ENCODE peak calls at places on chromosomes 7 and 10, in eight cellular contexts. K is DND-41, B is osteoblast, W is Peyer's patch, H is lower lobe of right lung, X is endodermal cell, N is astrocyte, Q is testis. P is an unnamed sample. For H3K4me1, the result is how much of the 10 kb centered on the place peaks cover.

GRCh38 chr10:92323079-92323478 is 32.1 kb downstream of the MARCHF5 start:
- DNase-seq in K (no peak), B (no peak), W (no peak), H (no peak), X (no peak), N (no peak), Q (no peak), P (no peak)

GRCh38 chr10:129096340-129096984 is 370.6 kb upstream of the MGMT start:
- DNase-seq in K (no peak), B (no peak), W (no peak), H (no peak), X (no peak), N (peak), Q (no peak), P (no peak)

GRCh38 chr10:79380125-79380917 is 33.1 kb downstream of the PPIF start:
- DNase-seq in K (no peak), B (peak), W (peak), H (peak), X (peak), N (no peak), Q (no peak), P (no peak)

GRCh38 chr10:50740351-50740688 is 584 bp downstream of the ASAH2B start:
- DNase-seq in K (no peak), B (no peak), W (no peak), H (no peak), X (no peak), N (peak), Q (no peak), P (peak)

GRCh38 chr10:132157101-132157500 is 29.6 kb upstream of the DPYSL4 start:
- DNase-seq in K (no peak), B (no peak), W (no peak), H (no peak), X (no peak), N (no peak), Q (no peak), P (no peak)

GRCh38 chr10:112811741-112812551 is 138.1 kb upstream of the TCF7L2 start:
- DNase-seq in K (no peak), B (peak), W (no peak), H (peak), X (peak), N (peak), Q (no peak), P (no peak)

GRCh38 chr7:29921404-29922010 is 68.1 kb downstream of the SCRN1 start:
- DNase-seq in K (peak), B (peak), W (no peak), H (no peak), X (peak), N (peak), Q (peak), P (peak)

GRCh38 chr7:39580150-39580874 is 14.1 kb downstream of the YAE1 start:
- DNase-seq in K (peak), B (peak), W (peak), H (peak), X (peak), N (peak), Q (peak), P (peak)

GRCh38 chr10:44010873-44011602 is 362.4 kb upstream of the ZNF32 start:
- DNase-seq in K (peak), B (no peak), W (no peak), H (no peak), X (no peak), N (peak), Q (no peak), P (no peak)

GRCh38 chr10:27153855-27154198 is 357 bp downstream of the YME1L1 start:
- DNase-seq in K (no peak), B (peak), W (no peak), H (no peak), X (no peak), N (peak), Q (peak), P (no peak)

GRCh38 chr7:25732771-25733217 is 419.2 kb upstream of the NFE2L3 start:
- DNase-seq in K (no peak), B (no peak), W (no peak), H (no peak), X (peak), N (no peak), Q (no peak), P (no peak)

GRCh38 chr10:5561704-5562645 is 37.2 kb downstream of the CALML3 start:
- DNase-seq in K (no peak), B (no peak), W (no peak), H (peak), X (peak), N (no peak), Q (no peak), P (no peak)

GRCh38 chr10:71447676-71448075 is 51.0 kb downstream of the CDH23 start:
- DNase-seq in K (no peak), B (peak), W (no peak), H (no peak), X (no peak), N (no peak), Q (no peak), P (no peak)

GRCh38 chr10:92757066-92757716 is 67.4 kb downstream of the HHEX start:
- DNase-seq in K (no peak), B (peak), W (peak), H (peak), X (peak), N (peak), Q (peak), P (no peak)

GRCh38 chr10:43292745-43293676 is 26.1 kb upstream of the RASGEF1A start:
- DNase-seq in K (peak), B (peak), W (peak), H (peak), X (peak), N (peak), Q (peak), P (peak)

GRCh38 chr7:262251-262572 is 27.8 kb upstream of the FOXL3 start:
- DNase-seq in K (no peak), B (peak), W (no peak), H (peak), X (no peak), N (no peak), Q (no peak), P (no peak)

GRCh38 chr7:150335774-150336112 is 5.7 kb downstream of the RARRES2 start:
- DNase-seq in K (no peak), B (no peak), W (no peak), H (no peak), X (no peak), N (no peak), Q (no peak), P (no peak)

GRCh38 chr10:96043895-96044580 is 655 bp downstream of the CCNJ start:
- DNase-seq in K (peak), B (peak), W (peak), H (peak), X (peak), N (peak), Q (peak), P (peak)

GRCh38 chr7:17986826-17987225 is 40.8 kb downstream of the PRPS1L1 start:
- DNase-seq in K (no peak), B (peak), W (no peak), H (no peak), X (no peak), N (peak), Q (no peak), P (no peak)

GRCh38 chr7:29332027-29332806 is 137.6 kb downstream of the CHN2 start:
- DNase-seq in K (no peak), B (no peak), W (no peak), H (no peak), X (no peak), N (no peak), Q (no peak), P (no peak)

GRCh38 chr10:77504196-77504869 is 133.3 kb downstream of the KCNMA1 start:
- DNase-seq in K (no peak), B (no peak), W (no peak), H (no peak), X (no peak), N (peak), Q (no peak), P (no peak)

GRCh38 chr7:120857558-120858298 is at the start of gene TSPAN12:
- DNase-seq in K (no peak), B (peak), W (peak), H (peak), X (peak), N (peak), Q (peak), P (peak)

GRCh38 chr7:120856621-120857352 is 1.2 kb downstream of the TSPAN12 start:
- DNase-seq in K (no peak), B (peak), W (peak), H (peak), X (peak), N (peak), Q (peak), P (no peak)

GRCh38 chr7:120860151-120860550 is 2.2 kb upstream of the TSPAN12 start:
- DNase-seq in K (no peak), B (no peak), W (no peak), H (no peak), X (no peak), N (no peak), Q (no peak), P (no peak)

GRCh38 chr7:120856198-120856597 is 1.7 kb downstream of the TSPAN12 start:
- DNase-seq in K (no peak), B (no peak), W (no peak), H (no peak), X (no peak), N (no peak), Q (no peak), P (no peak)

DNA sequence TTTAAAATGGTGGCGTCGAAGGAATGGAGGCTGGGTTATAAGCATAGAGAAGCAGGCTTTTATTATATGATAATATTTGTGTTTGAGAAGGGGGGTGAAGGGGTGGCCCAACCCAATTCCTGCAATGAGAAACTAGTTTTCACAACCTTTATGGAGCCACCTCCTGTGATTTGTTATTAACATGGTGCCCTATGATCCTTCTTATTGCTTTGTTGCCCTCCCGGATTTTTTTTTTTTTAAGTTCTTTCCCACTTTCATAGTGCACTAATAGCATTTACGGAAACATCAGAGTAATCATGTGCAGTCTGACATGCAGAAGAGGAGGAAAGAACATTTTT is 324 bp upstream of the TSPAN12 start:
- DNase-seq in K (no peak), B (no peak), W (no peak), H (no peak), X (no peak), N (no peak), Q (no peak), P (no peak)
- H3K27ac ChIP-seq in K (no peak), B (no peak), W (peak), H (peak), X (peak), N (peak), Q (peak), P (no peak)

DNA sequence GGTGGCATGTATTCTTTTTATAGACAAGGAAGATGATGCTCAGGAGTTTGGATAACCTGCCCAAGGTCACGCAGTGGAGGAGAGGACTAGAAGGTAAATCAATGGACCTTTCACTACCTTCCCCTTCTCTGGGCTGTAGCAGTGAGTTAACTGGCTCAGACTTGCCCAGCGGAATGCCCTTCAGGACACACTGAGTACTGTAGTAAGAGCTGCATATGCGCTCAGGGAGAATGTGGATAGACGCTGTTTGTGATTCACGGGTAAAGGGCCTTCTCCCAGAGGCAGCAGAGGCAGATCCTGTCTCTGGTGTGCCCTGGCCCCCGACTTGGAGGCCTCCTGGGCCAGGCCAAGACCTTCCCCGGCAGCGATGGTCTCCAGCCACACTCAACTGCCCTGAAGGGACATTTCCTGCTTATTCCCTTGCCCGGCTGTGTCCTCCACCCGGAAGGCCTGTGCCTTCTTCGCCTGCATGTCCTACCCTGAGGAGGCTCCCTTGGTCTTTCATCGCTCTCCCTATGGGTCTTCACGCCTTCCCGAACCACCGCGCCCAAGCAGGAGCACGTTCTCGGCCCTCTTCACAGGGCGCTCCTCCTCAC is 1.9 kb upstream of the IKZF1 start:
- DNase-seq in K (no peak), B (no peak), W (no peak), H (no peak), X (peak), N (no peak), Q (no peak), P (no peak)
- H3K4me1 ChIP-seq in K (under half), B (under half), W (under half), H (under half), X (under half), N (under half), Q (under half), P (under half)

GRCh38 chr10:48792121-48792520 is 107.4 kb downstream of the WDFY4 start:
- DNase-seq in K (no peak), B (no peak), W (no peak), H (no peak), X (no peak), N (peak), Q (no peak), P (no peak)
- H3K4me3 ChIP-seq in K (no peak), B (no peak), W (no peak), H (no peak), X (no peak), N (no peak), Q (no peak), P (no peak)

GRCh38 chr7:44634187-44634838 is 27.9 kb downstream of the OGDH start:
- DNase-seq in K (no peak), B (no peak), W (peak), H (no peak), X (no peak), N (peak), Q (no peak), P (no peak)

GRCh38 chr7:44633254-44634186 is 27.1 kb downstream of the OGDH start:
- DNase-seq in K (no peak), B (peak), W (no peak), H (peak), X (no peak), N (peak), Q (peak), P (peak)

GRCh38 chr7:44630791-44631457 is 24.5 kb downstream of the OGDH start:
- DNase-seq in K (no peak), B (no peak), W (no peak), H (no peak), X (no peak), N (no peak), Q (no peak), P (peak)

GRCh38 chr7:44631458-44632115 is 25.2 kb downstream of the OGDH start:
- DNase-seq in K (no peak), B (no peak), W (no peak), H (no peak), X (no peak), N (peak), Q (no peak), P (peak)

GRCh38 chr7:44632196-44632595 is 25.8 kb downstream of the OGDH start:
- DNase-seq in K (no peak), B (no peak), W (no peak), H (no peak), X (no peak), N (no peak), Q (no peak), P (no peak)
- H3K27ac ChIP-seq in K (no peak), B (no peak), W (peak), H (peak), X (peak), N (no peak), Q (no peak), P (peak)

GRCh38 chr10:35356725-35357092 is 20.4 kb downstream of the CCNY start:
- DNase-seq in K (peak), B (no peak), W (no peak), H (no peak), X (no peak), N (no peak), Q (no peak), P (no peak)

GRCh38 chr10:35359056-35359455 is 22.7 kb downstream of the CCNY start:
- DNase-seq in K (no peak), B (no peak), W (no peak), H (no peak), X (no peak), N (no peak), Q (no peak), P (no peak)

GRCh38 chr10:35353399-35353798 is 17.1 kb downstream of the CCNY start:
- DNase-seq in K (no peak), B (no peak), W (no peak), H (no peak), X (no peak), N (no peak), Q (no peak), P (no peak)

GRCh38 chr10:35353805-35354204 is 17.5 kb downstream of the CCNY start:
- DNase-seq in K (no peak), B (peak), W (no peak), H (no peak), X (no peak), N (no peak), Q (no peak), P (no peak)

GRCh38 chr10:35355971-35356724 is 19.8 kb downstream of the CCNY start:
- DNase-seq in K (no peak), B (peak), W (no peak), H (no peak), X (no peak), N (peak), Q (no peak), P (no peak)
- H3K4me1 ChIP-seq in K (under half), B (under half), W (under half), H (half or more), X (under half), N (under half), Q (under half), P (half or more)

DNA sequence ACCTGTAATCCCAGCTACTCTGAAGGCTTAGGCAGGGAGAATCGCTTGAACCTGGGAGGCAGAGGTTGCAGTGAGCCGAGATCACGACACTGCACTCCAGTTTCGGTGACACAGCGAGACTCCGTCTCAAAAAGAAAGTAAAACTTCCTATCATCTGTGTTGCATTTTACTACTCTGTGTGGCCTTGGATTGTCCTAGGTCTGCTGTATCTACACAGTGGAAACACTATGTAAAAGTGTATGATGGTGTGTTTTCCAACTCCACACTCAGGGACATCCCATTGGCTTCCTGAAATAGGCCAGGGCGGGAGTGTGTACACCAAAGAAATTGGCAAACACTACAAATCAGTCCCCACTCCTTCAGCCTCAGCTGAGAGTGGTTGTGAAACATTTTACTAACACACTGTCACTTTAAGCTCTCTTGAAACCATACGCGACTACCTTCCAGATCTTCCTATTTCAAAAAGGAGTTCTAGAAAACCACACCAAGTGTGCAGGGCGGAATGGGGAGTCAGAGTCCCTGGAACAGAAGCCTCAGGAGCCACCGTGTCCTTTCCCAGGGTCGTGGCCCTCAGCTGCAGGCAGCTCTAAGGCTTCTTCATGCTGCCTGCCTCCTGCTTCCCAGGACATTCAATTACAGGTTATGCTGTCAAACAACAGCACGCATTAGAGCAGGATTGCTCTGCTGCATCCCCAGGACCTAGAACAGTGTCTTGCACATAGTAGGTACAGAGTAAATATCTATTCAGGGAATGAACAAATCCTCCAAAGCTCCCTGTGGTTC is 275.4 kb downstream of the PARD3 start:
- DNase-seq in K (no peak), B (peak), W (no peak), H (no peak), X (no peak), N (no peak), Q (peak), P (no peak)
- H3K4me3 ChIP-seq in K (no peak), B (peak), W (peak), H (peak), X (no peak), N (no peak), Q (no peak), P (no peak)

DNA sequence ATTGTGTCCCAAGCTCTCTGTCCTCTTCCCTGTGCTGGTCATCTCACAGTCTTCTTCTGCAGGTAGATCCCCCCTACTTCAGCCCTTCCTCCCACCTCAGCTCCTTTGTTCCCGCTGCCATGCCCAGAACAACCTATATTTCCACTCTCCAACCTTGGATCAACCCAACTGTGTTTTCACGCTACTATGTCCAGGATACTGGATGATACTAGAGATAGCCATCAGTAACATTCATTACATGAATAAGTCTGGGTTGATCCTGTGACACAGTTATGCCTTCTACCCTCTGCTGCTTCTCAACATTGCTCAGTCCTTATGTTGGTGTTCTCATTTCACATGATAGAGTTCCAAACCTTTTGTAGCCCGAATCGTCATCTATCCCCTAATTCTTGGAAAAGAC is 286.4 kb downstream of the ZEB1 start:
- DNase-seq in K (no peak), B (peak), W (no peak), H (no peak), X (no peak), N (no peak), Q (no peak), P (no peak)
- H3K27ac ChIP-seq in K (no peak), B (no peak), W (no peak), H (no peak), X (no peak), N (no peak), Q (no peak), P (no peak)

DNA sequence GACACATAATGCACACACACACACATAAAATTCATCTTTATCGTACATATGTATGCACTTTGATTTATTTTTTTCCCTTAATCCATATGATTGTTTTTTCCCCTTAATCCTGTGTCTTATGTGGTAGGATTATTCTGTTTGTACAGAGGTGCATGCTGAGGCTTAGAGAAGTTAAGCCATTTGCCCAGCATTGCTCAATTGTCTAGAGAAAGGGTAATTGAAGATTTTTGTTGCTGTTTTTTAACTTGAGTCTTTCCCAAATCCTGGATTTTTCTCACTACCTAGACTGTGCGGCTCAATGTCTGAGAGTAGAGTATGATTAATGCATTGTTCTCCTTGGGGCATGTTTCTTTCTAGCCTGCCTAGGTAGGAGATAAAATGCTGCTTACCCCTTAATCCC is 35.0 kb downstream of the WBP1L start:
- DNase-seq in K (no peak), B (no peak), W (no peak), H (no peak), X (no peak), N (no peak), Q (no peak), P (no peak)
- H3K4me1 ChIP-seq in K (under half), B (half or more), W (under half), H (half or more), X (under half), N (half or more), Q (half or more), P (under half)

GRCh38 chr7:137754076-137754851 is 92.5 kb downstream of the DGKI start:
- DNase-seq in K (no peak), B (no peak), W (no peak), H (no peak), X (peak), N (peak), Q (no peak), P (no peak)
- H3K4me3 ChIP-seq in K (no peak), B (peak), W (no peak), H (no peak), X (no peak), N (no peak), Q (no peak), P (no peak)